ENCODE peak calls at places on chromosomes 1 and 21, in eight cellular contexts. C, F, B, R, V, K, D and T are unnamed samples.

GRCh38 chr1:246492611-246493245 is 14.4 kb downstream of the SMYD3 start:
- DNase-seq in V (peak), F (peak), D (peak), C (peak), B (peak), R (peak), K (peak), T (peak)

GRCh38 chr1:44405804-44406743 is 1.0 kb downstream of the RNF220 start:
- DNase-seq in K (no peak), C (no peak), D (no peak), R (peak), F (peak), B (no peak), V (no peak), T (no peak)

GRCh38 chr1:33001282-33001681 is 35.4 kb downstream of the AK2 start:
- DNase-seq in F (no peak), D (no peak), B (no peak), K (no peak), C (peak), R (no peak), V (no peak), T (no peak)

GRCh38 chr1:92975551-92976232 is 14.4 kb upstream of the DIPK1A start:
- DNase-seq in V (no peak), F (no peak), R (no peak), C (peak), K (no peak), B (no peak), D (peak), T (no peak)

GRCh38 chr1:215276582-215276981 is 194.0 kb downstream of the KCNK2 start:
- DNase-seq in B (no peak), R (no peak), C (no peak), V (no peak), K (no peak), D (no peak), F (no peak), T (no peak)

GRCh38 chr1:113021430-113022085 is 51.4 kb upstream of the LRIG2 start:
- DNase-seq in C (no peak), D (no peak), F (peak), K (no peak), R (no peak), B (no peak), V (no peak), T (peak)

GRCh38 chr1:89199515-89199914 is 773 bp upstream of the GBP4 start:
- DNase-seq in C (no peak), B (no peak), V (no peak), D (no peak), F (no peak), R (no peak), K (no peak), T (no peak)

GRCh38 chr1:147388969-147389368 is 146.5 kb downstream of the CHD1L start:
- DNase-seq in F (no peak), B (no peak), K (no peak), R (no peak), V (no peak), C (no peak), D (no peak), T (no peak)

GRCh38 chr1:16091296-16091695 is 17.8 kb upstream of the FAM131C start:
- DNase-seq in C (no peak), F (no peak), V (no peak), D (no peak), K (no peak), R (no peak), B (no peak), T (no peak)

GRCh38 chr1:29828526-29829447 is 592.5 kb downstream of the PTPRU start:
- DNase-seq in B (no peak), D (no peak), R (no peak), V (no peak), F (no peak), C (no peak), K (no peak), T (no peak)

GRCh38 chr1:53392460-53392859 is 64.6 kb upstream of the LRP8 start:
- DNase-seq in D (no peak), R (no peak), B (no peak), C (no peak), F (no peak), V (no peak), K (no peak), T (no peak)

GRCh38 chr1:157691285-157691920 is 9.2 kb downstream of the FCRL3 start:
- DNase-seq in F (peak), V (peak), D (no peak), K (peak), R (no peak), C (peak), B (no peak), T (peak)

GRCh38 chr1:176206006-176206960 is 803 bp downstream of the COP1 start:
- DNase-seq in V (no peak), D (peak), F (peak), C (peak), B (peak), K (peak), R (peak), T (peak)

GRCh38 chr1:225469051-225469450 is 41.2 kb upstream of the LBR start:
- DNase-seq in D (no peak), B (no peak), F (no peak), V (no peak), R (no peak), C (no peak), K (no peak), T (no peak)

GRCh38 chr1:154595621-154596020 is 12.4 kb downstream of the ADAR start:
- DNase-seq in F (no peak), D (no peak), K (peak), R (no peak), B (no peak), V (no peak), C (no peak), T (no peak)

GRCh38 chr21:45454081-45454923 is 49.3 kb downstream of the COL18A1 start:
- DNase-seq in R (no peak), V (no peak), D (no peak), C (no peak), K (no peak), F (no peak), B (no peak), T (peak)

GRCh38 chr21:45411810-45412206 is 6.8 kb downstream of the COL18A1 start:
- DNase-seq in C (no peak), B (no peak), V (no peak), K (no peak), F (no peak), D (no peak), R (no peak), T (no peak)

GRCh38 chr1:147171399-147172167 is 687 bp downstream of the PRKAB2 start:
- DNase-seq in R (no peak), D (peak), F (peak), V (no peak), B (no peak), C (peak), K (peak), T (peak)

GRCh38 chr1:60149254-60149653 is 75.7 kb upstream of the C1orf87 start:
- DNase-seq in F (no peak), V (no peak), C (no peak), D (peak), R (no peak), K (no peak), B (peak), T (no peak)

GRCh38 chr1:59595774-59596173 is 219.0 kb upstream of the HOOK1 start:
- DNase-seq in K (peak), V (peak), F (no peak), R (no peak), C (no peak), B (no peak), D (no peak), T (peak)

GRCh38 chr1:241762713-241763339 is 85.2 kb upstream of the EXO1 start:
- DNase-seq in V (no peak), K (no peak), B (no peak), R (no peak), D (no peak), F (no peak), C (no peak), T (no peak)